ENCODE peak calls at places on chromosomes 16 and 17, in seven cellular contexts. One of them, this sample, is unnamed.

GRCh38 chr17:69447726-69448125 is 33.2 kb downstream of the MAP2K6 start:
- DNase-seq in breast epithelium: no peak
- DNase-seq in IMR-90: no peak
- DNase-seq in GM12891: no peak
- DNase-seq in Peyer's patch: no peak
- DNase-seq in H1: no peak
- DNase-seq in H54: no peak
- DNase-seq in this sample: no peak

GRCh38 chr17:50731575-50732460 is 12.4 kb downstream of the LUC7L3 start:
- DNase-seq in breast epithelium: no peak
- DNase-seq in IMR-90: no peak
- DNase-seq in GM12891: no peak
- DNase-seq in Peyer's patch: no peak
- DNase-seq in H1: no peak
- DNase-seq in H54: no peak
- DNase-seq in this sample: peak

GRCh38 chr17:6936370-6937028 is 59.4 kb upstream of the ALOX12 start:
- DNase-seq in breast epithelium: no peak
- DNase-seq in IMR-90: peak
- DNase-seq in GM12891: no peak
- DNase-seq in Peyer's patch: no peak
- DNase-seq in H1: no peak
- DNase-seq in H54: no peak
- DNase-seq in this sample: no peak

GRCh38 chr17:5947701-5948180 is 122.4 kb upstream of the WSCD1 start:
- DNase-seq in breast epithelium: no peak
- DNase-seq in IMR-90: no peak
- DNase-seq in GM12891: no peak
- DNase-seq in Peyer's patch: no peak
- DNase-seq in H1: no peak
- DNase-seq in H54: no peak
- DNase-seq in this sample: no peak

GRCh38 chr16:30570621-30571443 is 682 bp downstream of the ZNF688 start:
- DNase-seq in breast epithelium: no peak
- DNase-seq in IMR-90: peak
- DNase-seq in GM12891: no peak
- DNase-seq in Peyer's patch: no peak
- DNase-seq in H1: no peak
- DNase-seq in H54: no peak
- DNase-seq in this sample: no peak

GRCh38 chr16:79747688-79748087 is 147.2 kb upstream of the MAF start:
- DNase-seq in breast epithelium: no peak
- DNase-seq in IMR-90: no peak
- DNase-seq in GM12891: no peak
- DNase-seq in Peyer's patch: no peak
- DNase-seq in H1: no peak
- DNase-seq in H54: no peak
- DNase-seq in this sample: no peak

GRCh38 chr16:19595043-19595767 is 39.7 kb downstream of the VPS35L start:
- DNase-seq in breast epithelium: no peak
- DNase-seq in IMR-90: peak
- DNase-seq in GM12891: no peak
- DNase-seq in Peyer's patch: no peak
- DNase-seq in H1: no peak
- DNase-seq in H54: peak
- DNase-seq in this sample: no peak

GRCh38 chr17:76659928-76660614 is 16.5 kb upstream of the ST6GALNAC1 start:
- DNase-seq in breast epithelium: no peak
- DNase-seq in IMR-90: no peak
- DNase-seq in GM12891: no peak
- DNase-seq in Peyer's patch: peak
- DNase-seq in H1: no peak
- DNase-seq in H54: no peak
- DNase-seq in this sample: peak

GRCh38 chr16:30953511-30954124 is 3.9 kb upstream of the SETD1A start:
- DNase-seq in breast epithelium: no peak
- DNase-seq in IMR-90: peak
- DNase-seq in GM12891: no peak
- DNase-seq in Peyer's patch: peak
- DNase-seq in H1: peak
- DNase-seq in H54: no peak
- DNase-seq in this sample: peak

GRCh38 chr17:45994228-45994627 is 4.8 kb upstream of the STH start:
- DNase-seq in breast epithelium: no peak
- DNase-seq in IMR-90: no peak
- DNase-seq in GM12891: no peak
- DNase-seq in Peyer's patch: no peak
- DNase-seq in H1: no peak
- DNase-seq in H54: no peak
- DNase-seq in this sample: no peak

GRCh38 chr17:35129973-35130351 is 8.5 kb downstream of the FNDC8 start:
- DNase-seq in breast epithelium: no peak
- DNase-seq in IMR-90: peak
- DNase-seq in GM12891: no peak
- DNase-seq in Peyer's patch: no peak
- DNase-seq in H1: no peak
- DNase-seq in H54: no peak
- DNase-seq in this sample: no peak

GRCh38 chr16:27323781-27324561 is 10.2 kb downstream of the IL4R start:
- DNase-seq in breast epithelium: no peak
- DNase-seq in IMR-90: no peak
- DNase-seq in GM12891: no peak
- DNase-seq in Peyer's patch: no peak
- DNase-seq in H1: no peak
- DNase-seq in H54: no peak
- DNase-seq in this sample: no peak

GRCh38 chr16:50298075-50298460 is 31.7 kb downstream of the ADCY7 start:
- DNase-seq in breast epithelium: no peak
- DNase-seq in IMR-90: no peak
- DNase-seq in GM12891: no peak
- DNase-seq in Peyer's patch: no peak
- DNase-seq in H1: no peak
- DNase-seq in H54: no peak
- DNase-seq in this sample: no peak

GRCh38 chr16:546909-547770 is 13.1 kb upstream of the PRR35 start:
- DNase-seq in breast epithelium: peak
- DNase-seq in IMR-90: peak
- DNase-seq in GM12891: no peak
- DNase-seq in Peyer's patch: peak
- DNase-seq in H1: no peak
- DNase-seq in H54: no peak
- DNase-seq in this sample: peak

GRCh38 chr16:88380099-88380498 is 2.7 kb upstream of the ZNF469 start:
- DNase-seq in breast epithelium: no peak
- DNase-seq in IMR-90: no peak
- DNase-seq in GM12891: no peak
- DNase-seq in Peyer's patch: no peak
- DNase-seq in H1: no peak
- DNase-seq in H54: no peak
- DNase-seq in this sample: no peak

GRCh38 chr16:23359092-23359760 is 57.1 kb downstream of the SCNN1B start:
- DNase-seq in breast epithelium: no peak
- DNase-seq in IMR-90: peak
- DNase-seq in GM12891: no peak
- DNase-seq in Peyer's patch: no peak
- DNase-seq in H1: no peak
- DNase-seq in H54: no peak
- DNase-seq in this sample: no peak

GRCh38 chr16:16051132-16051531 is 101.7 kb downstream of the ABCC1 start:
- DNase-seq in breast epithelium: no peak
- DNase-seq in IMR-90: no peak
- DNase-seq in GM12891: no peak
- DNase-seq in Peyer's patch: no peak
- DNase-seq in H1: no peak
- DNase-seq in H54: no peak
- DNase-seq in this sample: no peak

GRCh38 chr16:68232335-68232734 is 3.6 kb downstream of the ESRP2 start:
- DNase-seq in breast epithelium: no peak
- DNase-seq in IMR-90: no peak
- DNase-seq in GM12891: no peak
- DNase-seq in Peyer's patch: peak
- DNase-seq in H1: no peak
- DNase-seq in H54: no peak
- DNase-seq in this sample: no peak

GRCh38 chr17:9021158-9021984 is at the start of gene NTN1:
- DNase-seq in breast epithelium: no peak
- DNase-seq in IMR-90: peak
- DNase-seq in GM12891: peak
- DNase-seq in Peyer's patch: peak
- DNase-seq in H1: no peak
- DNase-seq in H54: no peak
- DNase-seq in this sample: peak
- TF ChIP-seq POLR2A in breast epithelium: no peak
- TF ChIP-seq POLR2A in IMR-90: no peak
- TF ChIP-seq POLR2A in GM12891: no peak
- TF ChIP-seq POLR2A in Peyer's patch: no peak
- TF ChIP-seq POLR2A in H1: no peak
- TF ChIP-seq POLR2A in H54: no peak
- TF ChIP-seq POLR2A in this sample: no peak

GRCh38 chr17:41057547-41057946 is 2.4 kb downstream of the KRTAP2-3 start:
- DNase-seq in breast epithelium: no peak
- DNase-seq in IMR-90: no peak
- DNase-seq in GM12891: no peak
- DNase-seq in Peyer's patch: no peak
- DNase-seq in H1: no peak
- DNase-seq in H54: no peak
- DNase-seq in this sample: no peak
- TF ChIP-seq POLR2A in breast epithelium: no peak
- TF ChIP-seq POLR2A in IMR-90: no peak
- TF ChIP-seq POLR2A in GM12891: no peak
- TF ChIP-seq POLR2A in Peyer's patch: no peak
- TF ChIP-seq POLR2A in H1: no peak
- TF ChIP-seq POLR2A in H54: no peak
- TF ChIP-seq POLR2A in this sample: no peak

GRCh38 chr16:75105306-75106061 is 11.1 kb downstream of the LDHD start:
- DNase-seq in breast epithelium: no peak
- DNase-seq in IMR-90: peak
- DNase-seq in GM12891: no peak
- DNase-seq in Peyer's patch: no peak
- DNase-seq in H1: no peak
- DNase-seq in H54: no peak
- DNase-seq in this sample: no peak
- TF ChIP-seq POLR2A in breast epithelium: no peak
- TF ChIP-seq POLR2A in IMR-90: no peak
- TF ChIP-seq POLR2A in GM12891: no peak
- TF ChIP-seq POLR2A in Peyer's patch: no peak
- TF ChIP-seq POLR2A in H1: no peak
- TF ChIP-seq POLR2A in H54: no peak
- TF ChIP-seq POLR2A in this sample: no peak

GRCh38 chr17:48378238-48378637 is 51.8 kb downstream of the SKAP1 start:
- DNase-seq in breast epithelium: no peak
- DNase-seq in IMR-90: no peak
- DNase-seq in GM12891: no peak
- DNase-seq in Peyer's patch: no peak
- DNase-seq in H1: no peak
- DNase-seq in H54: no peak
- DNase-seq in this sample: no peak

GRCh38 chr17:48376926-48377325 is 53.1 kb downstream of the SKAP1 start:
- DNase-seq in breast epithelium: no peak
- DNase-seq in IMR-90: no peak
- DNase-seq in GM12891: no peak
- DNase-seq in Peyer's patch: no peak
- DNase-seq in H1: no peak
- DNase-seq in H54: no peak
- DNase-seq in this sample: no peak

GRCh38 chr17:48374650-48375230 is 55.3 kb downstream of the SKAP1 start:
- DNase-seq in breast epithelium: no peak
- DNase-seq in IMR-90: no peak
- DNase-seq in GM12891: peak
- DNase-seq in Peyer's patch: no peak
- DNase-seq in H1: peak
- DNase-seq in H54: peak
- DNase-seq in this sample: peak

GRCh38 chr17:48375356-48375755 is 54.7 kb downstream of the SKAP1 start:
- DNase-seq in breast epithelium: no peak
- DNase-seq in IMR-90: peak
- DNase-seq in GM12891: no peak
- DNase-seq in Peyer's patch: no peak
- DNase-seq in H1: no peak
- DNase-seq in H54: no peak
- DNase-seq in this sample: no peak

GRCh38 chr17:48378696-48379095 is 51.3 kb downstream of the SKAP1 start:
- DNase-seq in breast epithelium: no peak
- DNase-seq in IMR-90: no peak
- DNase-seq in GM12891: no peak
- DNase-seq in Peyer's patch: no peak
- DNase-seq in H1: no peak
- DNase-seq in H54: no peak
- DNase-seq in this sample: no peak
- TF ChIP-seq POLR2A in breast epithelium: no peak
- TF ChIP-seq POLR2A in IMR-90: no peak
- TF ChIP-seq POLR2A in GM12891: no peak
- TF ChIP-seq POLR2A in Peyer's patch: no peak
- TF ChIP-seq POLR2A in H1: no peak
- TF ChIP-seq POLR2A in H54: no peak
- TF ChIP-seq POLR2A in this sample: no peak

DNA sequence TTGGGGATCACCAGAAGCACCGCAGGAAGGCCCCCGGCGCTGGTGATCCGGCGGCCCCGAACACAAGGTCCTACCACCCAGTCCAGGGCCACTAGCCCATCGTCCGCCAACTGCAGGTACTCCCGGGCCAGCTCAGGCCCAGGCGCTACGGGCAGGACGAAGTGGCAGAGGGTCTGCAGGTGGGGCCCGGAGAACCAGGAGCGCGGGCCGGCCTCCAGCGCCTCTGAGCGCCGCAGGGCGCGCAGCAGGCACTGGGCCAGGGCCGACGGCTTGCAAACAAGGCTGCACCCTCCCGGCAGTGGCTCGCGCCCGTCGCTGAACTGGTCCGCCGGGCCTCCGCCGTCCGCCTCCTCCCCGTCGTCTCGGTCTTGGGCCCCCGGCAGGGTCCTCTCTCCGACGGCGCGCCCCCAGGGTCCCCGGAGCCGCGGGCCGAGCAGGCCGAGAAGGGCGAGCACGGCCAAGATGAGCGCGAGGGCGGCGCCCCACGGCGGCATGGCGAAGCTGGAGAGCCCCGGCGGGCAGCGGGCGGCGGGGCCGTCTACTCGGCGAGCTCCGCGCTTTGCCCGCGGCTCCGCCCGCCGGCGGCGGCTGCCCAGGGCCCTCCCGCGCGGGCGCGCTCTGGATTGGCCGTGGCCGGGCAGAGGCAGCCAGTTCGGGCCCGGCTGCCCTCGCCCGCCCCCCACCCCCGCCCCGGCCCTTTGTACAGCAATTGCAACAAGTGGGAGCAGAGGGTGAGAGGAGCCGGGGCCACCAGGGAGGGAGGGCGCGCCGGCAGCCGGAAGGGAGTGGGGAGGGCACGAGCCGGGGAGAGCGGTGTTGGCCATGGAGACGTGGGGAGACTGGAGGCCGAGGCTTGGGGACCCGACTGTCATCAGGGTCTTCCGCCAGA is at the start of gene ABHD15:
- DNase-seq in breast epithelium: no peak
- DNase-seq in IMR-90: peak
- DNase-seq in GM12891: peak
- DNase-seq in Peyer's patch: peak
- DNase-seq in H1: no peak
- DNase-seq in H54: peak
- DNase-seq in this sample: peak
- TF ChIP-seq POLR2A in breast epithelium: no peak
- TF ChIP-seq POLR2A in IMR-90: no peak
- TF ChIP-seq POLR2A in GM12891: no peak
- TF ChIP-seq POLR2A in Peyer's patch: peak
- TF ChIP-seq POLR2A in H1: no peak
- TF ChIP-seq POLR2A in H54: peak
- TF ChIP-seq POLR2A in this sample: no peak

This sample was measured in erythroblast.